ENCODE peak calls at places on chromosomes 13 and 19, in eight cellular contexts. Q, L, P, F, A, J, I and T are unnamed samples.
A peak's percentile ranks its signal among the peaks of the same experiment; 100 is the strongest.

GRCh38 chr13:26112843-26113242 is 61.0 kb upstream of the SHISA2 start:
- DNase-seq in Q (no peak), L (no peak), P (no peak), F (no peak), A (no peak), J (no peak), I (no peak), T (no peak)

GRCh38 chr19:2273356-2274184 is 8.4 kb downstream of the PEAK3 start:
- DNase-seq in Q (no peak), L (peak; percentile 71), P (peak; percentile 94), F (peak; percentile 92), A (peak; percentile 81), J (peak; percentile 83), I (no peak), T (peak; percentile 89)

GRCh38 chr13:83995930-83996329 is 113.7 kb upstream of the SLITRK1 start:
- DNase-seq in Q (no peak), L (no peak), P (no peak), F (no peak), A (no peak), J (no peak), I (no peak), T (no peak)

GRCh38 chr13:106522112-106522511 is 13.3 kb downstream of the EFNB2 start:
- DNase-seq in Q (no peak), L (no peak), P (no peak), F (no peak), A (no peak), J (no peak), I (peak; percentile 57), T (no peak)

GRCh38 chr13:87919956-87920355 is 248.8 kb downstream of the SLITRK5 start:
- DNase-seq in Q (no peak), L (no peak), P (no peak), F (no peak), A (no peak), J (no peak), I (no peak), T (no peak)

GRCh38 chr19:28641395-28641794 is 571.6 kb downstream of the UQCRFS1 start:
- DNase-seq in Q (no peak), L (no peak), P (no peak), F (no peak), A (no peak), J (no peak), I (no peak), T (no peak)

GRCh38 chr13:98998831-98999634 is 21.2 kb upstream of the DOCK9 start:
- DNase-seq in Q (no peak), L (no peak), P (no peak), F (peak; percentile 38), A (no peak), J (no peak), I (no peak), T (no peak)

GRCh38 chr19:33293255-33294057 is 8.9 kb downstream of the CEBPA start:
- DNase-seq in Q (peak; percentile 24), L (peak; percentile 38), P (no peak), F (no peak), A (no peak), J (no peak), I (no peak), T (peak; percentile 82)

GRCh38 chr19:45553464-45553863 is 31.1 kb downstream of the OPA3 start:
- DNase-seq in Q (no peak), L (no peak), P (peak; percentile 59), F (no peak), A (no peak), J (no peak), I (no peak), T (no peak)

GRCh38 chr13:105370011-105370645 is 1165.3 kb downstream of the EFNB2 start:
- DNase-seq in Q (no peak), L (no peak), P (no peak), F (no peak), A (no peak), J (no peak), I (no peak), T (no peak)

GRCh38 chr19:55241935-55242464 is 13.4 kb upstream of the TMEM86B start:
- DNase-seq in Q (no peak), L (no peak), P (no peak), F (no peak), A (no peak), J (no peak), I (no peak), T (no peak)

GRCh38 chr13:30331331-30331771 is 24.0 kb upstream of the KATNAL1 start:
- DNase-seq in Q (no peak), L (no peak), P (no peak), F (no peak), A (no peak), J (peak; percentile 50), I (no peak), T (no peak)

GRCh38 chr13:48831248-48831647 is 144.5 kb upstream of the FNDC3A start:
- DNase-seq in Q (no peak), L (no peak), P (no peak), F (no peak), A (no peak), J (no peak), I (no peak), T (no peak)

GRCh38 chr19:48514123-48514458 is 2.5 kb upstream of the LMTK3 start:
- DNase-seq in Q (no peak), L (no peak), P (no peak), F (no peak), A (no peak), J (no peak), I (no peak), T (no peak)

GRCh38 chr19:18861917-18862316 is 30.2 kb downstream of the UPF1 start:
- DNase-seq in Q (no peak), L (no peak), P (no peak), F (no peak), A (no peak), J (no peak), I (no peak), T (no peak)

GRCh38 chr19:28358604-28359003 is 854.3 kb downstream of the UQCRFS1 start:
- DNase-seq in Q (no peak), L (no peak), P (no peak), F (no peak), A (no peak), J (no peak), I (peak; percentile 48), T (no peak)

GRCh38 chr19:40241809-40242384 is 15.4 kb upstream of the CCNP start:
- DNase-seq in Q (no peak), L (no peak), P (no peak), F (no peak), A (no peak), J (peak; percentile 87), I (no peak), T (no peak)

GRCh38 chr19:39257227-39257626 is 8.6 kb upstream of the IFNL4 start:
- DNase-seq in Q (no peak), L (no peak), P (no peak), F (no peak), A (no peak), J (no peak), I (no peak), T (no peak)

GRCh38 chr19:1315470-1316166 is 29.9 kb downstream of the EFNA2 start:
- DNase-seq in Q (no peak), L (peak; percentile 19), P (peak; percentile 92), F (peak; percentile 51), A (peak; percentile 20), J (peak; percentile 61), I (peak; percentile 35), T (peak; percentile 81)

GRCh38 chr19:29515706-29516357 is 10.0 kb upstream of the VSTM2B start:
- DNase-seq in Q (no peak), L (no peak), P (no peak), F (no peak), A (no peak), J (no peak), I (no peak), T (peak; percentile 49)

GRCh38 chr13:41060723-41061074 is 610 bp upstream of the WBP4 start:
- DNase-seq in Q (no peak), L (peak; percentile 93), P (peak; percentile 65), F (peak; percentile 93), A (peak; percentile 84), J (peak; percentile 89), I (peak; percentile 61), T (peak; percentile 95)

GRCh38 chr13:106599875-106600797 is 32.2 kb upstream of the ARGLU1 start:
- DNase-seq in Q (no peak), L (no peak), P (no peak), F (no peak), A (no peak), J (no peak), I (no peak), T (no peak)

GRCh38 chr13:40536443-40537113 is 129.9 kb downstream of the FOXO1 start:
- DNase-seq in Q (no peak), L (no peak), P (no peak), F (no peak), A (no peak), J (no peak), I (no peak), T (no peak)

GRCh38 chr13:43153436-43154082 is 130.2 kb downstream of the DNAJC15 start:
- DNase-seq in Q (peak; percentile 48), L (no peak), P (no peak), F (no peak), A (no peak), J (no peak), I (no peak), T (no peak)

GRCh38 chr13:107590556-107590955 is 624.8 kb downstream of the LIG4 start:
- DNase-seq in Q (no peak), L (no peak), P (no peak), F (no peak), A (no peak), J (no peak), I (no peak), T (no peak)

GRCh38 chr13:102901615-102902305 is 55.9 kb downstream of the ERCC5 start:
- DNase-seq in Q (no peak), L (no peak), P (no peak), F (no peak), A (no peak), J (no peak), I (no peak), T (no peak)

GRCh38 chr13:113064534-113065405 is 40.8 kb upstream of the F7 start:
- DNase-seq in Q (no peak), L (no peak), P (no peak), F (no peak), A (no peak), J (no peak), I (no peak), T (no peak)

GRCh38 chr13:33015791-33016323 is 366 bp upstream of the KL start:
- DNase-seq in Q (no peak), L (no peak), P (peak; percentile 26), F (peak; percentile 13), A (no peak), J (no peak), I (no peak), T (peak; percentile 65)

GRCh38 chr13:109371066-109371465 is 415.3 kb downstream of the IRS2 start:
- DNase-seq in Q (no peak), L (no peak), P (no peak), F (no peak), A (no peak), J (no peak), I (no peak), T (no peak)

GRCh38 chr13:79782541-79783216 is 301.7 kb downstream of the NDFIP2 start:
- DNase-seq in Q (no peak), L (peak; percentile 80), P (peak; percentile 75), F (no peak), A (no peak), J (peak; percentile 76), I (peak; percentile 55), T (peak; percentile 76)

GRCh38 chr13:21232196-21232595 is 55.7 kb downstream of the MRPL57 start:
- DNase-seq in Q (peak; percentile 31), L (no peak), P (no peak), F (no peak), A (no peak), J (no peak), I (no peak), T (no peak)

GRCh38 chr13:47901451-47901850 is 99.6 kb downstream of the SUCLA2 start:
- DNase-seq in Q (no peak), L (no peak), P (no peak), F (no peak), A (no peak), J (no peak), I (no peak), T (no peak)

GRCh38 chr19:44111910-44112463 is 1.2 kb upstream of the ZNF225 start:
- DNase-seq in Q (peak; percentile 59), L (no peak), P (peak; percentile 31), F (peak; percentile 18), A (no peak), J (peak; percentile 37), I (no peak), T (no peak)

GRCh38 chr19:2517881-2518601 is 42.1 kb downstream of the GADD45B start:
- DNase-seq in Q (no peak), L (no peak), P (no peak), F (no peak), A (no peak), J (no peak), I (no peak), T (no peak)